ENCODE peak calls at places on chromosomes 5 and 9, in six cellular contexts. K, S, N, D, C and I are unnamed samples.

GRCh38 chr9:127451681-127452480 is 571 bp downstream of the LRSAM1 start:
- DNase-seq in K (no peak), N (peak; percentile 69), C (peak; percentile 63), S (peak; percentile 51), D (peak; percentile 60), I (peak; percentile 13)

GRCh38 chr9:21806644-21807043 is 4.2 kb downstream of the MTAP start:
- DNase-seq in K (no peak), D (no peak), N (peak; percentile 40), S (no peak), C (no peak), I (no peak)

GRCh38 chr9:109950710-109951443 is 170.9 kb downstream of the PALM2AKAP2 start:
- DNase-seq in K (no peak), C (no peak), S (no peak), D (no peak), N (no peak), I (no peak)

GRCh38 chr5:128406863-128407262 is 131.2 kb downstream of the FBN2 start:
- DNase-seq in C (no peak), S (peak; percentile 63), K (no peak), N (no peak), D (no peak), I (no peak)

GRCh38 chr9:69147041-69147834 is 26.8 kb upstream of the TJP2 start:
- DNase-seq in K (no peak), S (no peak), D (no peak), C (no peak), N (no peak), I (no peak)

GRCh38 chr5:171386861-171387254 is 791 bp upstream of the NPM1 start:
- DNase-seq in D (no peak), K (no peak), N (no peak), S (no peak), C (no peak), I (no peak)

GRCh38 chr5:180343846-180344327 is 9.2 kb downstream of the GFPT2 start:
- DNase-seq in S (peak; percentile 76), K (no peak), C (peak; percentile 8), D (no peak), N (peak; percentile 58), I (no peak)

GRCh38 chr5:124655943-124656459 is 90.4 kb downstream of the ZNF608 start:
- DNase-seq in N (peak; percentile 40), C (no peak), S (peak; percentile 90), D (peak; percentile 36), K (no peak), I (peak; percentile 84)

GRCh38 chr5:161630948-161631347 is 54.6 kb upstream of the GABRA6 start:
- DNase-seq in K (no peak), D (no peak), C (no peak), N (no peak), S (no peak), I (no peak)

GRCh38 chr5:105836263-105836662 is 1834.5 kb downstream of the EFNA5 start:
- DNase-seq in K (no peak), C (no peak), D (no peak), S (peak; percentile 90), N (no peak), I (no peak)

GRCh38 chr9:73149371-73150067 is 2.1 kb upstream of the ANXA1 start:
- DNase-seq in D (no peak), N (no peak), C (no peak), K (no peak), S (peak; percentile 91), I (no peak)

GRCh38 chr9:128191406-128192046 is at the start of gene CIZ1:
- DNase-seq in N (peak; percentile 90), S (peak; percentile 79), K (no peak), D (peak; percentile 87), C (peak; percentile 86), I (no peak)

GRCh38 chr5:98839469-98840383 is 66.3 kb downstream of the RGMB start:
- DNase-seq in S (peak; percentile 30), N (peak; percentile 28), K (no peak), C (no peak), D (peak; percentile 6), I (no peak)

GRCh38 chr5:68406344-68406743 is 190.8 kb downstream of the PIK3R1 start:
- DNase-seq in K (no peak), C (no peak), N (no peak), S (no peak), D (no peak), I (no peak)

GRCh38 chr5:72228957-72229356 is 91.1 kb downstream of the MRPS27 start:
- DNase-seq in C (no peak), K (no peak), D (no peak), N (peak; percentile 50), S (no peak), I (no peak)

GRCh38 chr5:2657151-2657550 is 94.3 kb downstream of the IRX2 start:
- DNase-seq in C (no peak), D (no peak), N (no peak), K (no peak), S (no peak), I (no peak)